ENCODE peak calls at places on chromosomes 5 and 9, in four cellular contexts. One of them, this sample, is unnamed.

GRCh38 chr5:169753795-169754194 is 116.7 kb downstream of the DOCK2 start:
- DNase-seq in kidney epithelial cell: no peak
- DNase-seq in skeletal muscle cell: no peak
- DNase-seq in head of caudate nucleus: no peak
- DNase-seq in this sample: no peak

GRCh38 chr5:58153255-58153654 is 306.6 kb downstream of the PLK2 start:
- DNase-seq in skeletal muscle cell: no peak
- DNase-seq in kidney epithelial cell: no peak
- DNase-seq in head of caudate nucleus: no peak
- DNase-seq in this sample: no peak

GRCh38 chr5:96968614-96969013 is 32.7 kb downstream of the LNPEP start:
- DNase-seq in kidney epithelial cell: no peak
- DNase-seq in head of caudate nucleus: no peak
- DNase-seq in skeletal muscle cell: no peak
- DNase-seq in this sample: no peak

GRCh38 chr5:135107101-135107500 is 73.1 kb upstream of the PITX1 start:
- DNase-seq in skeletal muscle cell: no peak
- DNase-seq in kidney epithelial cell: no peak
- DNase-seq in head of caudate nucleus: no peak
- DNase-seq in this sample: no peak

GRCh38 chr5:40873481-40873880 is 32.3 kb downstream of the CARD6 start:
- DNase-seq in skeletal muscle cell: no peak
- DNase-seq in head of caudate nucleus: no peak
- DNase-seq in kidney epithelial cell: no peak
- DNase-seq in this sample: no peak

GRCh38 chr9:7739595-7739994 is 60.0 kb downstream of the DMAC1 start:
- DNase-seq in kidney epithelial cell: no peak
- DNase-seq in skeletal muscle cell: no peak
- DNase-seq in head of caudate nucleus: no peak
- DNase-seq in this sample: no peak

GRCh38 chr9:99948896-99949295 is 42.4 kb downstream of the STX17 start:
- DNase-seq in head of caudate nucleus: no peak
- DNase-seq in kidney epithelial cell: no peak
- DNase-seq in skeletal muscle cell: no peak
- DNase-seq in this sample: no peak

GRCh38 chr5:80959768-80960442 is at the start of gene RASGRF2:
- DNase-seq in head of caudate nucleus: peak
- DNase-seq in kidney epithelial cell: no peak
- DNase-seq in skeletal muscle cell: no peak
- DNase-seq in this sample: no peak

GRCh38 chr9:25224309-25224708 is 453.9 kb downstream of the TUSC1 start:
- DNase-seq in skeletal muscle cell: no peak
- DNase-seq in kidney epithelial cell: no peak
- DNase-seq in head of caudate nucleus: no peak
- DNase-seq in this sample: no peak

GRCh38 chr9:87259543-87259942 is 238.1 kb upstream of the DAPK1 start:
- DNase-seq in skeletal muscle cell: peak
- DNase-seq in kidney epithelial cell: no peak
- DNase-seq in head of caudate nucleus: no peak
- DNase-seq in this sample: no peak

GRCh38 chr9:107735821-107736220 is 246.3 kb upstream of the KLF4 start:
- DNase-seq in skeletal muscle cell: no peak
- DNase-seq in kidney epithelial cell: no peak
- DNase-seq in head of caudate nucleus: no peak
- DNase-seq in this sample: no peak

GRCh38 chr5:169914766-169915165 is 65.5 kb downstream of the INSYN2B start:
- DNase-seq in kidney epithelial cell: peak
- DNase-seq in skeletal muscle cell: peak
- DNase-seq in head of caudate nucleus: peak
- DNase-seq in this sample: no peak

GRCh38 chr9:111588846-111589245 is 10.6 kb downstream of the PTGR1 start:
- DNase-seq in kidney epithelial cell: no peak
- DNase-seq in head of caudate nucleus: no peak
- DNase-seq in skeletal muscle cell: no peak
- DNase-seq in this sample: no peak

GRCh38 chr5:158414333-158414762 is 555.4 kb upstream of the CLINT1 start:
- DNase-seq in kidney epithelial cell: no peak
- DNase-seq in head of caudate nucleus: no peak
- DNase-seq in skeletal muscle cell: no peak
- DNase-seq in this sample: no peak

GRCh38 chr9:95226921-95227320 is 90.6 kb downstream of the FANCC start:
- DNase-seq in head of caudate nucleus: no peak
- DNase-seq in skeletal muscle cell: no peak
- DNase-seq in kidney epithelial cell: no peak
- DNase-seq in this sample: no peak

GRCh38 chr5:11918463-11919045 is 14.3 kb upstream of the CTNND2 start:
- DNase-seq in kidney epithelial cell: no peak
- DNase-seq in head of caudate nucleus: no peak
- DNase-seq in skeletal muscle cell: no peak
- DNase-seq in this sample: no peak

GRCh38 chr9:120688758-120689157 is 25.5 kb downstream of the MEGF9 start:
- DNase-seq in skeletal muscle cell: no peak
- DNase-seq in kidney epithelial cell: no peak
- DNase-seq in head of caudate nucleus: no peak
- DNase-seq in this sample: no peak

GRCh38 chr9:93112116-93112863 is 16.3 kb downstream of the CARD19 start:
- DNase-seq in skeletal muscle cell: no peak
- DNase-seq in head of caudate nucleus: no peak
- DNase-seq in kidney epithelial cell: no peak
- DNase-seq in this sample: no peak

GRCh38 chr9:86821011-86821845 is 126.1 kb downstream of the GAS1 start:
- DNase-seq in kidney epithelial cell: peak
- DNase-seq in skeletal muscle cell: no peak
- DNase-seq in head of caudate nucleus: no peak
- DNase-seq in this sample: peak

GRCh38 chr5:135467051-135467625 is 15.0 kb upstream of the TIFAB start:
- DNase-seq in head of caudate nucleus: no peak
- DNase-seq in kidney epithelial cell: no peak
- DNase-seq in skeletal muscle cell: no peak
- DNase-seq in this sample: no peak

GRCh38 chr9:136618578-136619547 is 43.9 kb upstream of the EGFL7 start:
- DNase-seq in kidney epithelial cell: no peak
- DNase-seq in head of caudate nucleus: no peak
- DNase-seq in skeletal muscle cell: no peak
- DNase-seq in this sample: no peak

GRCh38 chr9:107737987-107738743 is 248.6 kb upstream of the KLF4 start:
- DNase-seq in skeletal muscle cell: peak
- DNase-seq in kidney epithelial cell: no peak
- DNase-seq in head of caudate nucleus: no peak
- DNase-seq in this sample: no peak

GRCh38 chr5:57684299-57684702 is 201.7 kb upstream of the ACTBL2 start:
- DNase-seq in head of caudate nucleus: no peak
- DNase-seq in kidney epithelial cell: no peak
- DNase-seq in skeletal muscle cell: no peak
- DNase-seq in this sample: peak

GRCh38 chr5:56356121-56356875 is 123.2 kb upstream of the ANKRD55 start:
- DNase-seq in skeletal muscle cell: no peak
- DNase-seq in head of caudate nucleus: no peak
- DNase-seq in kidney epithelial cell: peak
- DNase-seq in this sample: peak

GRCh38 chr5:107985144-107985543 is 314.4 kb upstream of the EFNA5 start:
- DNase-seq in skeletal muscle cell: no peak
- DNase-seq in kidney epithelial cell: no peak
- DNase-seq in head of caudate nucleus: no peak
- DNase-seq in this sample: no peak